ENCODE peak calls at places on chromosomes 16 and 17, in six cellular contexts. D, S, J, U, F and Y are unnamed samples.

GRCh38 chr16:54493594-54493993 is 207.0 kb upstream of the IRX3 start:
- DNase-seq in D (no peak), S (no peak), J (no peak), U (no peak), F (no peak), Y (no peak)

GRCh38 chr16:77288222-77288621 is 89.0 kb downstream of the SYCE1L start:
- DNase-seq in D (no peak), S (no peak), J (peak; percentile 73), U (no peak), F (no peak), Y (no peak)

GRCh38 chr17:44745301-44745700 is 13.5 kb upstream of the ADAM11 start:
- DNase-seq in D (no peak), S (no peak), J (no peak), U (no peak), F (no peak), Y (no peak)

GRCh38 chr16:87056083-87056482 is 261.1 kb downstream of the C16orf95 start:
- DNase-seq in D (no peak), S (peak; percentile 56), J (no peak), U (no peak), F (no peak), Y (no peak)

GRCh38 chr17:69547947-69548346 is 133.4 kb downstream of the MAP2K6 start:
- DNase-seq in D (no peak), S (no peak), J (no peak), U (no peak), F (no peak), Y (no peak)

GRCh38 chr17:77577491-77577890 is 381.0 kb upstream of the TNRC6C start:
- DNase-seq in D (no peak), S (peak; percentile 21), J (no peak), U (no peak), F (no peak), Y (no peak)

GRCh38 chr17:77011173-77012011 is 129.4 kb upstream of the SEC14L1 start:
- DNase-seq in D (no peak), S (no peak), J (no peak), U (peak; percentile 74), F (no peak), Y (peak; percentile 32)

GRCh38 chr16:15708096-15708495 is 58.1 kb downstream of the NDE1 start:
- DNase-seq in D (no peak), S (no peak), J (no peak), U (no peak), F (no peak), Y (no peak)

GRCh38 chr17:61351745-61352407 is 47.8 kb upstream of the TBX2 start:
- DNase-seq in D (no peak), S (no peak), J (no peak), U (no peak), F (no peak), Y (no peak)

GRCh38 chr17:61345825-61346628 is 53.6 kb upstream of the TBX2 start:
- DNase-seq in D (no peak), S (no peak), J (no peak), U (no peak), F (no peak), Y (no peak)

GRCh38 chr17:61352771-61353170 is 46.9 kb upstream of the TBX2 start:
- DNase-seq in D (no peak), S (no peak), J (no peak), U (no peak), F (no peak), Y (no peak)

GRCh38 chr17:61352408-61352770 is 47.3 kb upstream of the TBX2 start:
- DNase-seq in D (no peak), S (no peak), J (no peak), U (no peak), F (no peak), Y (no peak)

GRCh38 chr17:61349350-61349749 is 50.3 kb upstream of the TBX2 start:
- DNase-seq in D (no peak), S (no peak), J (no peak), U (no peak), F (no peak), Y (no peak)
- TF ChIP-seq CTCF in D (no peak), S (no peak), J (peak; percentile 11), U (peak; percentile 19), F (no peak), Y (peak; percentile 48)

GRCh38 chr16:66275795-66276428 is 90.6 kb upstream of the CDH5 start:
- DNase-seq in D (no peak), S (no peak), J (no peak), U (peak; percentile 69), F (no peak), Y (no peak)
- TF ChIP-seq CTCF in D (peak; percentile 15), S (peak; percentile 53), J (peak; percentile 66), U (peak; percentile 62), F (peak; percentile 43), Y (peak; percentile 71)

DNA sequence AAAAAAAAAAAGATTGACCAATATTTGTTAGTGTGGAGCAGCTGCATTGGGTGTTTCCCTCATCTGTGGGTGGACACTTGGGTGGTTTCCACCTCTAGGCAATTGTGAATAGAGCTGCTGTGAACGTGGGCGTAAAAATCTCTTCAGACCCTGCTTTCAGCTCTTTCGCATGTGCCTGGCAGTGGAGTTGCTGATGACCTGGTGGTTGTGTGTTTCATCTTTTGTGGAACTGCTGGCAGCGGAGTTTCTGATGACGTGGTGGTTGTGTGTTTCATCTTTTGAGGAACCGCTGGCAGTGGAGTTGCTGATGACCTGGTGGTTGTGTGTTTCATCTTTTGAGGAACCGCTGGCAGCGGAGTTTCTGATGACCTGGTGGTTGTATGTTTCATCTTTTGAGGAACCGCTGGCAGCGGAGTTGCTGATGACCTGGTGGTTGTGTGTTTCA is 21.4 kb downstream of the ZC3H18 start:
- DNase-seq in D (no peak), S (peak; percentile 70), J (no peak), U (no peak), F (peak; percentile 64), Y (no peak)
- TF ChIP-seq CTCF in D (no peak), S (no peak), J (no peak), U (no peak), F (no peak), Y (no peak)

GRCh38 chr17:74750039-74750326 is 1.6 kb downstream of the NHERF1 start:
- DNase-seq in D (no peak), S (no peak), J (no peak), U (no peak), F (no peak), Y (no peak)

GRCh38 chr17:74749262-74750038 is 1.0 kb downstream of the NHERF1 start:
- DNase-seq in D (no peak), S (no peak), J (no peak), U (no peak), F (no peak), Y (no peak)

GRCh38 chr17:74746922-74747321 is 1.5 kb upstream of the NHERF1 start:
- DNase-seq in D (no peak), S (no peak), J (no peak), U (no peak), F (no peak), Y (no peak)

GRCh38 chr17:74748529-74749261 is at the start of gene NHERF1:
- DNase-seq in D (peak; percentile 85), S (peak; percentile 97), J (peak; percentile 38), U (peak; percentile 61), F (no peak), Y (peak; percentile 40)

GRCh38 chr17:74748279-74748528 is 224 bp upstream of the NHERF1 start:
- DNase-seq in D (no peak), S (no peak), J (no peak), U (peak; percentile 93), F (peak; percentile 96), Y (no peak)
- TF ChIP-seq CTCF in D (peak; percentile 36), S (peak; percentile 10), J (no peak), U (no peak), F (no peak), Y (no peak)

DNA sequence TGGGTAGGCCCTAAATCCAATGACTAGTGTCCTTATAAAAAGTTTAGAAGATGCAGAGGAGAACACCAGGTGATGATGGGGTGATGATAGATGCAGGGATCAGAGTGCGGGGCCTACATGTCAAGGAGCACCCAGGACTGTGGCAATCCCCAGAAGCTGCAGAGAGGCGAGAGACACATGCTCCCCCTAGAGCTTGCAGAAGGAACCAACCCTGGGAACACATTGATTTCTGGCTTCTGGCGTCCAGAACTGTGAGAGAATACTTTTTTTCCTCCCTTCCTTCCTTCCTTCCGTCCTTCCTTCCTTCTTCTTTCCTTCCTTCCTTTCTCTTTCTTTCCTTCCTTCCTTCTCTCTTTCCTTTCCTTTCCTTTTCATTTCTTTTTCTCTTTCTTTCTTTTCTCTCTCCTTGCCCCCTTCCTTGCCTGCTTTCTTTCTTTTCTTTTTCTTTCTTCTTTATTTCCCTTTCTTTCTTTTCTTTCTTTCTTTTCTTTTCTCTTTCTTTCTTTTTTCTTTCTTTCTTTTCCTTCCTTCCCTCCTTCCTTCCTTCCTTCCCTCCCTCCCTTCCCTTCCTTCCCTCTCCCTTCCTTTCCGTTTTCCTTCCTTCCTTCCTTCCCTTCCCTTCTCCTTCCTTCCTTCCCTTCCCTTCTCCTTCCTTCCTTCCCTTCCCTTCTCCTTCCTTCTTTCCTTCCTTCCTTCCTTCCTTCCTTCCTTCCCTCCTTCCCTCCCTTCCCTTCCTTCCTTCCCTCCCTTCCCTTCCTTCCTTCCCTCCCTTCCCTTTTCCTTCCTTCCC is 134.3 kb downstream of the HAPSTR1 start:
- DNase-seq in D (no peak), S (no peak), J (no peak), U (peak; percentile 48), F (no peak), Y (no peak)
- TF ChIP-seq CTCF in D (no peak), S (no peak), J (peak; percentile 18), U (peak; percentile 60), F (no peak), Y (peak; percentile 40)

GRCh38 chr17:51402881-51403280 is 142.5 kb downstream of the UTP18 start:
- DNase-seq in D (no peak), S (no peak), J (no peak), U (no peak), F (no peak), Y (no peak)

GRCh38 chr17:51407576-51407975 is 147.2 kb downstream of the UTP18 start:
- DNase-seq in D (no peak), S (no peak), J (no peak), U (no peak), F (no peak), Y (no peak)
- TF ChIP-seq CTCF in D (no peak), S (no peak), J (no peak), U (no peak), F (no peak), Y (no peak)

GRCh38 chr17:20982589-20983358 is 60.0 kb downstream of the USP22 start:
- DNase-seq in D (no peak), S (no peak), J (no peak), U (no peak), F (no peak), Y (no peak)
- TF ChIP-seq CTCF in D (no peak), S (no peak), J (no peak), U (no peak), F (no peak), Y (no peak)